ENCODE peak calls at places on chromosomes 13 and 19, in five cellular contexts. Q, P, U, N and A are unnamed samples.

GRCh38 chr13:26558074-26558805 is 757 bp downstream of the WASF3 start:
- DNase-seq in U (peak; percentile 13), Q (peak; percentile 70), P (peak; percentile 19), N (peak; percentile 43), A (peak; percentile 83)

GRCh38 chr13:19664481-19665230 is 31.2 kb downstream of the MPHOSPH8 start:
- DNase-seq in U (no peak), P (no peak), N (no peak), Q (no peak), A (no peak)

GRCh38 chr13:111395511-111396393 is 75.3 kb downstream of the TEX29 start:
- DNase-seq in Q (no peak), N (no peak), P (no peak), U (no peak), A (no peak)

GRCh38 chr19:47210689-47211316 is 20.2 kb downstream of the BBC3 start:
- DNase-seq in Q (peak; percentile 75), P (peak; percentile 88), N (peak; percentile 68), U (peak; percentile 80), A (no peak)

GRCh38 chr13:113630296-113630695 is 27.7 kb downstream of the ATP4B start:
- DNase-seq in P (no peak), U (no peak), Q (no peak), N (no peak), A (peak; percentile 12)

GRCh38 chr19:14505488-14506239 is 9.7 kb upstream of the GIPC1 start:
- DNase-seq in N (no peak), Q (peak; percentile 70), U (peak; percentile 76), P (peak; percentile 58), A (peak; percentile 85)

GRCh38 chr19:5229778-5230165 is 110.8 kb downstream of the PTPRS start:
- DNase-seq in U (no peak), P (no peak), Q (no peak), N (no peak), A (no peak)

GRCh38 chr19:55117063-55117635 is 288 bp downstream of the PPP1R12C start:
- DNase-seq in P (no peak), Q (no peak), N (no peak), U (no peak), A (no peak)

GRCh38 chr19:46515290-46515609 is 19.6 kb upstream of the PNMA8B start:
- DNase-seq in U (no peak), P (no peak), Q (peak; percentile 2), N (no peak), A (no peak)

GRCh38 chr19:14985133-14985532 is 5.5 kb upstream of the SLC1A6 start:
- DNase-seq in P (no peak), U (no peak), N (no peak), Q (no peak), A (no peak)

GRCh38 chr13:41631296-41631965 is 174.1 kb downstream of the RGCC start:
- DNase-seq in N (no peak), P (no peak), Q (no peak), U (peak; percentile 88), A (no peak)

GRCh38 chr13:45721203-45721731 is 19.1 kb downstream of the CBY2 start:
- DNase-seq in Q (no peak), P (no peak), U (no peak), N (no peak), A (no peak)

GRCh38 chr13:113005076-113005865 is 36.3 kb downstream of the MCF2L start:
- DNase-seq in N (no peak), P (no peak), U (no peak), Q (no peak), A (no peak)

GRCh38 chr13:107342747-107343146 is 774.8 kb upstream of the ARGLU1 start:
- DNase-seq in P (no peak), U (no peak), Q (no peak), N (no peak), A (no peak)

GRCh38 chr19:5308471-5309437 is 31.9 kb downstream of the PTPRS start:
- DNase-seq in N (no peak), P (peak; percentile 95), U (peak; percentile 90), Q (no peak), A (peak; percentile 89)

DNA sequence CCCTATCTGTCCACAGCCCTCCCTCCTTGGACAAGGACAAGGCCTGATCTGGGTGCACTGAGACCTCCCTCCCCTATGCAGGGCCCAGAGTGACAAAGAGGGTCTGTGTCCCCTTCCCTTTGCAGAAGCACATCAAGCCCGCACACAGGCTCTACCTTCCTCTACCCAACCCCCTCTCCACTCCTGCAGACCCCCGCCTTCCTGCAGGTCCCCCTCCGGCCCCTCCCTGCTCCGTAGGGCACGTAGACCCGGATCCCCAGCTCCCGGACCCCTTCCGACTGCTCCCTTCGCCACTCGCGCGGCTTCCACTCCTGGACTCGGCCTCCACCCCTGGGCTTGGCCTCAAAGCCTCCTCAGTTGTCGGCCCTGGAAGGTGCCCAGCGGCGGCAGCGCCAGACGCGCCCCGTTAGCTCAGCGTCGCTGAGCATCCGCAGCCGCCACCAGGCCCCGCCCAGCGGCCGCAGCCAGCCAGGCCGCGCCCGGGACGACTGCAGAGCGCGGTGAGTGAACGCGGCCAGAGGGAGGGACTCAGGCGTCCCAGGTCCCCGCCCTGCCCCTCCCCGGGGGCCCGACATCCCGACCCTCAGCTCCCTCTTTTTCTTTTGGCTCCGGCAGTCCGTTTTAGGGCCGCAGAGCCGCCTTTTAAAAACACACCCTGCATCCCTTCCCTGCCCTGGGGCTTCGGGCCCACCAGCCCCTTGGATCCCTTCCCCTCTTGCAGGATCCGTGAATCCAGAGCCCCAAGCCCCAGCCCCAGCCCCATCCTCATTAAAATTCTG is 1.6 kb upstream of the MYADM start:
- DNase-seq in U (peak; percentile 39), N (peak; percentile 79), P (peak; percentile 59), Q (peak; percentile 91), A (peak; percentile 89)
- H3K4me1 ChIP-seq in U (peaks cover 7% of the 10 kb centered on the region), N (peaks cover 8% of the 10 kb centered on the region), P (peaks cover 7% of the 10 kb centered on the region), Q (peaks cover 12% of the 10 kb centered on the region), A (no peaks in the 10 kb centered on the region)

GRCh38 chr13:100517706-100518105 is 70.9 kb downstream of the GGACT start:
- DNase-seq in N (no peak), U (no peak), Q (no peak), P (no peak), A (no peak)
- H3K9ac ChIP-seq in N (no peak overlapping the region), U (no peak overlapping the region), Q (no peak overlapping the region), P (no peak overlapping the region), A (no peak overlapping the region)

GRCh38 chr19:13057147-13057572 is 45.5 kb downstream of the LYL1 start:
- DNase-seq in N (no peak), Q (peak; percentile 71), U (no peak), P (no peak), A (no peak)

GRCh38 chr19:13056052-13056660 is 46.5 kb downstream of the LYL1 start:
- DNase-seq in Q (peak; percentile 49), P (peak; percentile 56), N (no peak), U (peak; percentile 71), A (no peak)

GRCh38 chr19:13054605-13055212 is 47.9 kb downstream of the LYL1 start:
- DNase-seq in U (no peak), Q (no peak), P (no peak), N (no peak), A (no peak)

GRCh38 chr19:13053761-13054604 is 48.7 kb downstream of the LYL1 start:
- DNase-seq in U (peak; percentile 96), N (peak; percentile 69), P (peak; percentile 89), Q (peak; percentile 87), A (peak; percentile 96)

DNA sequence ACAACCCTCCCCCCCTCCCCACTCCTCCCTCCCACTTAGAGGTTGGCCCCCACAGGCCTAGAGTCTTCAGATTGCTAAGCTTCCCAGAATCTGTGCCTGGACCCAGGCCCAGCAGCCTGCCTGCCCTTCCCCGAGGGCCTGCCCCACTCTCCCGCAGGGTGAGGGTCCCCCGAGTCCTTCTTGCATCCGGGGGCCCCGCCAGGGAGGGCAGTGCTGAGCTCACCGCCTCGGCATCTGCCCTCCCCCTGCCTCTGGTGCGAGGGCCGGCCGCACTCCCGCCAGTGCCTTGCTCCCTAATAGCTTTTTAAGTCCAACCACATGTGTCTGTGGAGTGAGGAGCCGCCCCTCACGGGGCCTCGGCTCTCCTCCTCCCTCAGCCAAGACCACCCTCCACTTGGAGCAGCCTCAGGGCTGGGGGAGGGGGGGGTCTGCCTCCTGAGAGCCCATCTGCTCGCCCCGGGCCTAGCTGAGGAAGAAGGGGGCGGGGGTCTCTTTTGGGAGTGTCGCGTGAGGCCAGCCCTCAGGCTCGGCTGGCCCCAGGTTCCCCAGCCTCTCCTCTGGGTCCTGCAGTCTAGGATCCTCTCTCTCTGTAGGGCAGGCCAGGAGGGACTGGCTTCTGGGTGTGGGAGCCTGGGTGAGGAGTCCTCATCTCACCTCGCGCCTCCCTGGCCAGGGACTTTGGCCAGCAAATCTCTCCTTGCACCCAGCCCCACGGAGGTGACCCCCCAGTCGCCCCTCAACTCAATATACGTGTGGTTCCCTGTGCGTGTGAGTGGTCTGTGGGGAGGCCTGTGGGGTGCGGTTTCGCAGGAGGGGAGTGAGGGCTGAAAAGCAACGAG is 47.2 kb downstream of the LYL1 start:
- DNase-seq in P (peak; percentile 95), U (peak; percentile 89), N (no peak), Q (peak; percentile 75), A (peak; percentile 96)
- H3K27ac ChIP-seq in P (peak overlapping the region; percentile 95), U (peak overlapping the region; percentile 100), N (no peak overlapping the region), Q (no peak overlapping the region), A (peak overlapping the region; percentile 63)

GRCh38 chr19:2816641-2817040 is 3.0 kb upstream of the ZNF554 start:
- DNase-seq in U (no peak), P (no peak), Q (no peak), N (no peak), A (no peak)

GRCh38 chr19:2815923-2816322 is 3.7 kb upstream of the ZNF554 start:
- DNase-seq in N (no peak), P (no peak), Q (no peak), U (no peak), A (peak; percentile 59)

GRCh38 chr19:2820112-2820702 is 539 bp downstream of the ZNF554 start:
- DNase-seq in P (no peak), U (no peak), Q (peak; percentile 71), N (peak; percentile 35), A (no peak)

GRCh38 chr19:2822846-2823245 is 3.2 kb downstream of the ZNF554 start:
- DNase-seq in U (no peak), Q (no peak), P (no peak), N (no peak), A (no peak)

GRCh38 chr19:2819540-2820111 is at the start of gene ZNF554:
- DNase-seq in N (peak; percentile 96), Q (peak; percentile 100), U (peak; percentile 94), P (peak; percentile 96), A (peak; percentile 99)
- H3K4me1 ChIP-seq in N (no peaks in the 10 kb centered on the region), Q (no peaks in the 10 kb centered on the region), U (no peaks in the 10 kb centered on the region), P (no peaks in the 10 kb centered on the region), A (peaks cover 3% of the 10 kb centered on the region)

GRCh38 chr13:98485561-98485960 is 91.3 kb downstream of the STK24 start:
- DNase-seq in U (no peak), P (no peak), Q (no peak), N (no peak), A (no peak)
- H3K9ac ChIP-seq in U (no peak overlapping the region), P (no peak overlapping the region), Q (no peak overlapping the region), N (no peak overlapping the region), A (no peak overlapping the region)

GRCh38 chr19:18919895-18920204 is 335 bp downstream of the DDX49 start:
- DNase-seq in N (no peak), Q (no peak), P (no peak), U (no peak), A (no peak)
- H3K27ac ChIP-seq in N (no peak overlapping the region), Q (no peak overlapping the region), P (peak overlapping the region; percentile 96), U (peak overlapping the region; percentile 58), A (peak overlapping the region; percentile 14)

DNA sequence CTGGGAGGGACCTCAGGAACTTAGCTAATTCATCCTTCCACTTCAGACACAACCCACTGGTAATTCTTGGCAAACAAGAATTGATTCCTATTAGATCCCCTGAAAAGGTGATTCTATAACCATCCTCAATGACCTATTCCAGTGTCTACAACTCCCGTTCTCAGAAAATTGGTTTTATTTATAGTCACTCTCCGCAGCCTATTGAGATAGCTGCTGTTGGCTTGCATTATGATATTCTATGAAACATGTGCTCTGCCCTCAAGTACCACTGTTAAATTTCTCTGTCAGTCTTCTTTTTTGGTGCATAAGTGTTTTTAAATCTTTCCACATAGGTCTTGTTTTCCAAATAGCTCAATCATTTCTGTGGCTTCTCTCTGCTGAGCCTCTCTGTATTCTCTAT is 75.0 kb downstream of the CDADC1 start:
- DNase-seq in N (no peak), P (no peak), U (no peak), Q (no peak), A (no peak)
- H3K4me1 ChIP-seq in N (peaks cover 1% of the 10 kb centered on the region), P (no peaks in the 10 kb centered on the region), U (peaks cover 12% of the 10 kb centered on the region), Q (no peaks in the 10 kb centered on the region), A (no peaks in the 10 kb centered on the region)